ENCODE peak calls at places on chromosome 2, in five cellular contexts. H is K562, V is GM12878, A is IMR-90, D is A549. G is an unnamed sample.

GRCh38 chr2:148876589-148877402 is 1.8 kb downstream of the KIF5C start:
- DNase-seq in V (no peak), H (peak), A (no peak), D (no peak), G (peak)

GRCh38 chr2:120269076-120269744 is 16.6 kb downstream of the RALB start:
- DNase-seq in A (no peak), D (no peak), H (no peak), V (no peak), G (no peak)

GRCh38 chr2:122203523-122203922 is 448.1 kb downstream of the TSN start:
- DNase-seq in D (no peak), A (peak), H (no peak), V (no peak), G (no peak)

GRCh38 chr2:121028577-121028976 is 256.4 kb downstream of the TFCP2L1 start:
- DNase-seq in H (no peak), D (no peak), A (no peak), V (no peak), G (no peak)

GRCh38 chr2:126886201-126886905 is 12.3 kb upstream of the TEX51 start:
- DNase-seq in H (peak), D (peak), A (peak), V (no peak), G (no peak)

GRCh38 chr2:53970095-53970897 is 497 bp downstream of the PSME4 start:
- DNase-seq in D (peak), V (no peak), A (peak), H (peak), G (peak)

GRCh38 chr2:71603311-71603794 is 150.0 kb downstream of the DYSF start:
- DNase-seq in H (no peak), A (no peak), V (no peak), D (no peak), G (no peak)

GRCh38 chr2:64681479-64681967 is 27.8 kb upstream of the SERTAD2 start:
- DNase-seq in H (no peak), D (no peak), A (no peak), V (no peak), G (no peak)

GRCh38 chr2:64359892-64360657 is 93.9 kb upstream of the LGALSL start:
- DNase-seq in H (peak), D (peak), V (no peak), A (peak), G (no peak)

GRCh38 chr2:150625741-150626140 is 138.3 kb upstream of the RND3 start:
- DNase-seq in H (no peak), V (no peak), D (no peak), A (no peak), G (no peak)

GRCh38 chr2:6203297-6203959 is 511.2 kb downstream of the SOX11 start:
- DNase-seq in H (no peak), V (no peak), A (no peak), D (no peak), G (no peak)

GRCh38 chr2:222939979-222940378 is 79.1 kb downstream of the ACSL3 start:
- DNase-seq in A (no peak), V (no peak), H (no peak), D (no peak), G (no peak)

GRCh38 chr2:67260348-67261277 is 136.5 kb upstream of the ETAA1 start:
- DNase-seq in H (no peak), A (peak), V (no peak), D (peak), G (no peak)
- TF ChIP-seq RCOR1 in H (no peak), A (no peak), V (no peak), D (no peak), G (no peak)

DNA sequence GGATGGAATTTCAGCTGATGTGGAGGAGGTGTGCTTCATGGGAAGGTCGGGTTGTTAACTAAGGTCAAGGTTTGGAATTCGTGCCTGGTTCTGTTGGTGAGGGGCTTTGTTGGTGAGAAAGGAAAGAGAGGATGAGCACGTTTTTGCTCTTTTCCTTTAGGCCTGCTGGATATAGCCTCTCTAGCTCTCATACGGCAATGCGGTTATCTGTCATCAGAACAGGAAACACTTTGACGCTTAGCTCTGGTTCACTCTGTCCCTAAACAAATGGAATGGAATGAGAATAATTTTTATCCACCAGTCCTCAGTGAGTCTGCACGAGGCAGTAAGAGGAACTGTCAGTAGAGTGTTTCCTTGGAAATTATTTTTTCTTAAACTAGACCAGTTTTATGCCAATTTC is 169.7 kb upstream of the NOSTRIN start:
- DNase-seq in V (no peak), A (peak), H (peak), D (no peak), G (peak)
- TF ChIP-seq RCOR1 in V (no peak), A (no peak), H (no peak), D (no peak), G (peak)

GRCh38 chr2:227325824-227326195 is 759 bp downstream of the MFF start:
- DNase-seq in D (peak), A (peak), V (no peak), H (peak), G (peak)

GRCh38 chr2:227323818-227324217 is 1.2 kb upstream of the MFF start:
- DNase-seq in A (no peak), V (no peak), H (no peak), D (no peak), G (no peak)

GRCh38 chr2:227322530-227323190 is 2.4 kb upstream of the MFF start:
- DNase-seq in A (no peak), V (no peak), D (no peak), H (peak), G (no peak)

GRCh38 chr2:227325056-227325823 is at the start of gene MFF:
- DNase-seq in V (peak), D (peak), A (peak), H (peak), G (peak)

DNA sequence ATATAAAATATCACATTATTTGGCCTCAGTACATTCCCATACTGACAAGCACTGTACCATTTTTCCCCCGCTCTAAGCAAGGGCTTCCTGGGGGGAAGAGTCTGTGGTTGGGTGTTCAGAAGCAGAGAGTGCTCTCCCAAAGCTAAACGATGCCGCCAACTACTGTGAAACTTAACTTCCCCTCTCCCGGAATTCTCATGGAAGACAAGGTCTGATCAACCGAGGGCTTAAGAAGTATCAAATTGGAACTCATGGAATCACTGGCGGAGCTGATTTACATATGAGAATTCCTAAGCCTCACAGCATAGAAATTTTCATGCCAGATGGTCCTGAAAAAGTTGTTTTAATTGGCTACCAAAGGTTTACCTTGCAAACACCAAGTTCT is 388 bp upstream of the MFF start:
- DNase-seq in V (no peak), H (no peak), A (peak), D (peak), G (peak)
- TF ChIP-seq RCOR1 in V (no peak), H (no peak), A (no peak), D (no peak), G (no peak)

GRCh38 chr2:8514274-8514662 is 167.6 kb upstream of the ID2 start:
- DNase-seq in V (no peak), D (no peak), A (no peak), H (no peak), G (no peak)

GRCh38 chr2:8515390-8515761 is 166.5 kb upstream of the ID2 start:
- DNase-seq in H (no peak), V (peak), A (no peak), D (no peak), G (no peak)

GRCh38 chr2:8513601-8514273 is 168.1 kb upstream of the ID2 start:
- DNase-seq in A (no peak), V (no peak), D (no peak), H (no peak), G (no peak)

GRCh38 chr2:8515864-8516533 is 165.9 kb upstream of the ID2 start:
- DNase-seq in D (no peak), V (peak), H (no peak), A (no peak), G (no peak)

GRCh38 chr2:8514748-8515389 is 167.0 kb upstream of the ID2 start:
- DNase-seq in V (peak), D (no peak), H (no peak), A (no peak), G (no peak)
- TF ChIP-seq RCOR1 in V (peak), D (no peak), H (no peak), A (no peak), G (no peak)

GRCh38 chr2:132875193-132875592 is 205.2 kb upstream of the LYPD1 start:
- DNase-seq in V (no peak), D (no peak), A (no peak), H (no peak), G (no peak)

GRCh38 chr2:132877923-132878322 is 207.9 kb upstream of the LYPD1 start:
- DNase-seq in V (no peak), D (no peak), H (no peak), A (no peak), G (no peak)

GRCh38 chr2:132881540-132881939 is 211.5 kb upstream of the LYPD1 start:
- DNase-seq in V (no peak), H (no peak), D (no peak), A (no peak), G (no peak)

GRCh38 chr2:132873738-132874137 is 203.7 kb upstream of the LYPD1 start:
- DNase-seq in D (no peak), V (no peak), H (no peak), A (no peak), G (no peak)

GRCh38 chr2:132876745-132877391 is 206.9 kb upstream of the LYPD1 start:
- DNase-seq in A (peak), H (no peak), D (no peak), V (no peak), G (no peak)
- TF ChIP-seq RCOR1 in A (no peak), H (no peak), D (no peak), V (no peak), G (no peak)

G was measured in SK-N-SH.